ENCODE peak calls at places on chromosomes 12 and 14, in five cellular contexts. One of them, this sample, is unnamed.
A peak's percentile ranks its signal among the peaks of the same experiment; 100 is the strongest.

GRCh38 chr14:32826404-32827082 is 112.1 kb upstream of the NPAS3 start:
- DNase-seq in NCI-H1694: peak; percentile 44
- DNase-seq in sciatic nerve: no peak
- DNase-seq in activated CD4-positive, CD25-positive, alpha-beta regulatory T cell: no peak
- DNase-seq in stimulated activated CD8-positive, alpha-beta memory T cell treated with anti-CD3 and anti-CD28 coated beads, Interleukin-15, amount 100 ng/mL, for 4 hours: no peak
- DNase-seq in this sample: no peak

GRCh38 chr12:6089041-6089823 is 35.2 kb downstream of the VWF start:
- DNase-seq in NCI-H1694: no peak
- DNase-seq in sciatic nerve: peak; percentile 19
- DNase-seq in activated CD4-positive, CD25-positive, alpha-beta regulatory T cell: no peak
- DNase-seq in stimulated activated CD8-positive, alpha-beta memory T cell treated with anti-CD3 and anti-CD28 coated beads, Interleukin-15, amount 100 ng/mL, for 4 hours: no peak
- DNase-seq in this sample: no peak

GRCh38 chr14:90061849-90062794 is at the start of gene KCNK13:
- DNase-seq in NCI-H1694: peak; percentile 31
- DNase-seq in sciatic nerve: no peak
- DNase-seq in activated CD4-positive, CD25-positive, alpha-beta regulatory T cell: no peak
- DNase-seq in stimulated activated CD8-positive, alpha-beta memory T cell treated with anti-CD3 and anti-CD28 coated beads, Interleukin-15, amount 100 ng/mL, for 4 hours: no peak
- DNase-seq in this sample: no peak

GRCh38 chr12:79725987-79726386 is 35.2 kb upstream of the PAWR start:
- DNase-seq in NCI-H1694: no peak
- DNase-seq in sciatic nerve: no peak
- DNase-seq in activated CD4-positive, CD25-positive, alpha-beta regulatory T cell: no peak
- DNase-seq in stimulated activated CD8-positive, alpha-beta memory T cell treated with anti-CD3 and anti-CD28 coated beads, Interleukin-15, amount 100 ng/mL, for 4 hours: no peak
- DNase-seq in this sample: no peak

GRCh38 chr12:6950401-6950801 is 755 bp upstream of the PTPN6 start:
- DNase-seq in NCI-H1694: no peak
- DNase-seq in sciatic nerve: no peak
- DNase-seq in activated CD4-positive, CD25-positive, alpha-beta regulatory T cell: no peak
- DNase-seq in stimulated activated CD8-positive, alpha-beta memory T cell treated with anti-CD3 and anti-CD28 coated beads, Interleukin-15, amount 100 ng/mL, for 4 hours: no peak
- DNase-seq in this sample: no peak

GRCh38 chr12:52267266-52267665 is 7.2 kb upstream of the KRT86 start:
- DNase-seq in NCI-H1694: no peak
- DNase-seq in sciatic nerve: peak; percentile 7
- DNase-seq in activated CD4-positive, CD25-positive, alpha-beta regulatory T cell: no peak
- DNase-seq in stimulated activated CD8-positive, alpha-beta memory T cell treated with anti-CD3 and anti-CD28 coated beads, Interleukin-15, amount 100 ng/mL, for 4 hours: no peak
- DNase-seq in this sample: no peak

GRCh38 chr12:188910-189621 is 24.9 kb downstream of the SLC6A12 start:
- DNase-seq in NCI-H1694: peak; percentile 36
- DNase-seq in sciatic nerve: peak; percentile 77
- DNase-seq in activated CD4-positive, CD25-positive, alpha-beta regulatory T cell: no peak
- DNase-seq in stimulated activated CD8-positive, alpha-beta memory T cell treated with anti-CD3 and anti-CD28 coated beads, Interleukin-15, amount 100 ng/mL, for 4 hours: no peak
- DNase-seq in this sample: no peak

GRCh38 chr12:47276253-47277070 is 196.7 kb upstream of the AMIGO2 start:
- DNase-seq in NCI-H1694: no peak
- DNase-seq in sciatic nerve: no peak
- DNase-seq in activated CD4-positive, CD25-positive, alpha-beta regulatory T cell: peak; percentile 38
- DNase-seq in stimulated activated CD8-positive, alpha-beta memory T cell treated with anti-CD3 and anti-CD28 coated beads, Interleukin-15, amount 100 ng/mL, for 4 hours: peak; percentile 19
- DNase-seq in this sample: peak; percentile 5

GRCh38 chr12:29653286-29653685 is 130.5 kb downstream of the TMTC1 start:
- DNase-seq in NCI-H1694: no peak
- DNase-seq in sciatic nerve: no peak
- DNase-seq in activated CD4-positive, CD25-positive, alpha-beta regulatory T cell: no peak
- DNase-seq in stimulated activated CD8-positive, alpha-beta memory T cell treated with anti-CD3 and anti-CD28 coated beads, Interleukin-15, amount 100 ng/mL, for 4 hours: no peak
- DNase-seq in this sample: no peak

This sample was measured in esophagus squamous epithelium.